ENCODE peak calls at places on chromosomes 16 and 17, in six cellular contexts. S, P, C, D, W and M are unnamed samples.
A peak's percentile ranks its signal among the peaks of the same experiment; 100 is the strongest.

GRCh38 chr16:82231021-82231787 is 61.2 kb upstream of the MPHOSPH6 start:
- DNase-seq in S (no peak), P (no peak), C (no peak), D (no peak), W (no peak), M (no peak)

GRCh38 chr17:14214271-14214670 is 22.4 kb downstream of the CDRT15 start:
- DNase-seq in S (no peak), P (no peak), C (no peak), D (no peak), W (no peak), M (no peak)

GRCh38 chr16:8675183-8676159 is 1.1 kb downstream of the ABAT start:
- DNase-seq in S (no peak), P (no peak), C (no peak), D (no peak), W (no peak), M (no peak)

GRCh38 chr16:64121473-64121872 is 1000.4 kb downstream of the CDH11 start:
- DNase-seq in S (no peak), P (no peak), C (no peak), D (no peak), W (no peak), M (no peak)

GRCh38 chr16:69085032-69085695 is 20.3 kb upstream of the HAS3 start:
- DNase-seq in S (no peak), P (no peak), C (no peak), D (no peak), W (no peak), M (no peak)

GRCh38 chr17:47902039-47902744 is 6.2 kb downstream of the SP2 start:
- DNase-seq in S (no peak), P (no peak), C (no peak), D (no peak), W (no peak), M (no peak)

GRCh38 chr17:62950067-62950466 is 16.0 kb upstream of the TANC2 start:
- DNase-seq in S (peak; percentile 17), P (no peak), C (no peak), D (peak; percentile 32), W (no peak), M (no peak)

GRCh38 chr17:40524243-40524965 is 23.0 kb upstream of the TNS4 start:
- DNase-seq in S (no peak), P (no peak), C (no peak), D (no peak), W (no peak), M (no peak)

GRCh38 chr16:28863929-28864886 is 565 bp downstream of the SH2B1 start:
- DNase-seq in S (no peak), P (no peak), C (peak; percentile 40), D (no peak), W (no peak), M (no peak)

GRCh38 chr17:64599187-64599676 is 62.9 kb downstream of the SMURF2 start:
- DNase-seq in S (no peak), P (peak; percentile 21), C (no peak), D (no peak), W (no peak), M (no peak)

GRCh38 chr16:58054289-58054688 is 28.7 kb downstream of the MMP15 start:
- DNase-seq in S (no peak), P (no peak), C (no peak), D (no peak), W (no peak), M (no peak)

GRCh38 chr16:88455610-88456355 is 2.7 kb downstream of the ZFPM1 start:
- DNase-seq in S (no peak), P (no peak), C (no peak), D (no peak), W (no peak), M (peak; percentile 78)

GRCh38 chr16:66842765-66843164 is 1.4 kb upstream of the CA7 start:
- DNase-seq in S (no peak), P (no peak), C (no peak), D (no peak), W (no peak), M (no peak)

GRCh38 chr17:72984145-72984924 is 108.2 kb downstream of the SLC39A11 start:
- DNase-seq in S (no peak), P (no peak), C (no peak), D (no peak), W (no peak), M (no peak)

GRCh38 chr17:38617074-38617860 is 11.5 kb upstream of the SRCIN1 start:
- DNase-seq in S (no peak), P (no peak), C (no peak), D (no peak), W (peak; percentile 42), M (no peak)

GRCh38 chr16:60100371-60100770 is 1366.3 kb upstream of the GOT2 start:
- DNase-seq in S (no peak), P (no peak), C (no peak), D (no peak), W (no peak), M (no peak)

GRCh38 chr17:48071654-48072053 is 23.5 kb downstream of the NFE2L1 start:
- DNase-seq in S (no peak), P (no peak), C (no peak), D (no peak), W (no peak), M (no peak)

GRCh38 chr16:88651276-88651988 is 579 bp upstream of the CYBA start:
- DNase-seq in S (peak; percentile 95), P (no peak), C (no peak), D (peak; percentile 48), W (peak; percentile 96), M (peak; percentile 69)

GRCh38 chr17:62735027-62735651 is 73.0 kb downstream of the MARCHF10 start:
- DNase-seq in S (no peak), P (no peak), C (no peak), D (no peak), W (no peak), M (no peak)

GRCh38 chr17:28646039-28646754 is 1.2 kb upstream of the BLTP2 start:
- DNase-seq in S (no peak), P (no peak), C (no peak), D (no peak), W (no peak), M (no peak)
- H3K36me3 ChIP-seq in S (peaks cover 29% of the 10 kb centered on the region), P (no peaks in the 10 kb centered on the region), C (no peaks in the 10 kb centered on the region), D (peaks cover 48% of the 10 kb centered on the region), W (peaks cover 25% of the 10 kb centered on the region), M (peaks cover 44% of the 10 kb centered on the region)

DNA sequence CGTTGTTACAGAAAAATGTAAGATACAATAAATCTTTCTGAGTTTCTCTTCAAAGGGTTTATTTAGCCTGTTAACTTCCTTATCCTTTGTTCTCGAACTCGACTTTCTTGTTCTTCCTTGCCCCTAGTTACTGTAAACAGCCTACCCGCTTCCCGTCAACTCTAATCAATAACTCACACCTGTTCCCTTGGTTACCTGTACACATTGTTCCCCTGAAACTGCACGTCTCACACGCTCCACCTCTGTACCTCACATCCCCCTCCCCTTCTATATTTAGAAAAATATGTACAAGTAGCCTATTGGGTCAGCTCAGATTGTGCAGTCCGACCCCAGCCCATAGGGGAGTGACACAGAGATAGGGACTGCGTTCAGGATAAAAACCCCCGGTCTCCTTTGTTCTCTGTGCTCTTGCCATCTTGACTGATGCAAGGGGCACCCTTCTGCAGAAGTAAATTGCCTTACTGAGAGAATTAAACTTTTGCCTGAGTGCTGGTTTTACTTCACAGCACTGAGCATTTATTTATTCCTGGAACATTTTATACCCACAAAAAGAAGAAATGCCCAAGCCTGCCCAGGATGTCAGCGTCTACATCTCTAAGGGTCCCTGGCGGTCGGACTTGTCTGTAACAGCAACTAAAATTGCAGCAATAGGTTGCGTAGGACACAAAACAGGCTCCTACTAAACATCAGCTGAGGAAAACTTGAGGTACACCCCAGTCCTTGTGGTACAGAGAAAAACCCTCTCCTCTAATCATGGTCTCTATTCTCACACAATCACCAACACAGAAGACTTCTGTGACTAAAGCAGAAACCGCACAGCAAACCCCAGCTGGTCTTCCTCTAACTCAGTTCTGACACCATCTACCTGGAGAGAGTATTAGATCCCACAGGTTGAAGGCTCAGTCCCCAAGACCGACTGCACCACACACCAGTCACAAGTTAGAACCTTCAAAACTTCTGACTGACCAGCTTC is 11.3 kb downstream of the WDR45B start:
- DNase-seq in S (no peak), P (no peak), C (no peak), D (no peak), W (peak; percentile 16), M (no peak)
- H3K36me3 ChIP-seq in S (peaks cover 26% of the 10 kb centered on the region), P (no peaks in the 10 kb centered on the region), C (no peaks in the 10 kb centered on the region), D (peaks cover 39% of the 10 kb centered on the region), W (peaks cover 4% of the 10 kb centered on the region), M (peaks cover 34% of the 10 kb centered on the region)

GRCh38 chr17:44212507-44213402 is 6.7 kb downstream of the UBTF start:
- DNase-seq in S (no peak), P (no peak), C (no peak), D (no peak), W (no peak), M (no peak)

GRCh38 chr17:44213403-44214229 is 5.9 kb downstream of the UBTF start:
- DNase-seq in S (no peak), P (no peak), C (no peak), D (no peak), W (no peak), M (no peak)

GRCh38 chr17:44210342-44211192 is 8.9 kb downstream of the UBTF start:
- DNase-seq in S (peak; percentile 96), P (peak; percentile 97), C (peak; percentile 84), D (peak; percentile 89), W (peak; percentile 94), M (peak; percentile 95)

GRCh38 chr17:44209786-44210341 is 9.6 kb downstream of the UBTF start:
- DNase-seq in S (no peak), P (no peak), C (no peak), D (no peak), W (no peak), M (no peak)

DNA sequence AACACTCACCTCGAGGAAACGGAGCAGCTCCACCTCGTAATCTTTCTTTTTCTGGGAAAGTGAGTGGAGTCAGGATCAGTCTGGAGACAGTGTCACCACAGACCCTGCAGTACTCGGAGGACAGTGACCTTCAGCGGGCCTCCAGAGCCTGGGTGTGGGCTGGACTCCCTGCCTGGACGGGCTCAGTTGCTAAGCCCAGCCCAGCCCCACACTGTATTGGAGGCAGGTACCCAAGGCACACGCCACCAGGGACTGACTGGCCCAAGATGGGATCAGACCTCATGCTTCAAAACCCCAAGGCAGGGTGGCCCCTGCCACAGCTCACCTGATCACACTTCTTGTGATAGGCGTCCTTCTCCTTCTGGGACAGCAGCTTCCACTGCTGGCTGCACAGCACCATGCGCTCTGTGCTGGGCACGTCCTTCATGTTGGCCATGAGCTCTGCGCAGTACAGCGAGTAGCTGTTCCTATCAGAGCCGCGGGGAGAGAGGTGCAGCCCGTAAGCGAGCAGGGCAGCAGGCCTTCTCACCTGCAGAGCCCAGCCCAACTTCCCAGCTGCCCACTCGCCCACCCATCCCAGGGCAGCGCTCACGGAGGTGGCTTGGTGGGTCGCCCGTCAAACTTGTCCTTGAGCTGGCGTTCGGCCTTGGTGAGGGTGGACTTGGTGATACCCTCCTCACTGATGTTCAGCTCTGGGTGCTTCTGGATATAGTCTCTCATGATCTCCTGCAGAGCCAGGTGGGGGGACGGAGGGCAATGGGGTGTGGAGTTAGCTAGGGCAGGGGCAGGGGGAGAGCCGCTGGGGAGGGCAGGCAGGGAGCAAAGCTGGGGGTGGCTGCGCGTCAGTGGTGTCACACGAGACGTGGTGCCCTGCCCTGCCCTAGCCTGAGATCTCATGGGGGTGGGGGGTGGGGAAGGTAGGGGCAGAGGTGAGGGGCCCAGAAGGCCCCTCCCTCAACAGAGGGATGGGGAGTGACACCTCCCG is 7.9 kb downstream of the UBTF start:
- DNase-seq in S (no peak), P (no peak), C (no peak), D (no peak), W (no peak), M (no peak)
- H3K36me3 ChIP-seq in S (peaks cover 50% of the 10 kb centered on the region), P (peaks cover 42% of the 10 kb centered on the region), C (no peaks in the 10 kb centered on the region), D (peaks cover 87% of the 10 kb centered on the region), W (peaks cover 62% of the 10 kb centered on the region), M (peaks cover 71% of the 10 kb centered on the region)

GRCh38 chr16:374616-374926 is 4.2 kb upstream of the MRPL28 start:
- DNase-seq in S (no peak), P (no peak), C (no peak), D (no peak), W (no peak), M (no peak)
- H3K36me3 ChIP-seq in S (no peaks in the 10 kb centered on the region), P (no peaks in the 10 kb centered on the region), C (no peaks in the 10 kb centered on the region), D (peaks cover 56% of the 10 kb centered on the region), W (peaks cover 10% of the 10 kb centered on the region), M (peaks cover 55% of the 10 kb centered on the region)